ENCODE peak calls at places on chromosomes 5 and 9, in five cellular contexts. A is gastrocnemius medialis, S is HCT116, T is psoas muscle, N is PC-3. K is an unnamed sample. For H3K27me3, the result is how much of the 10 kb centered on the place peaks cover.

GRCh38 chr5:41795125-41795524 is 75.1 kb downstream of the OXCT1 start:
- ATAC-seq in A (no peak), S (no peak), T (no peak), N (no peak), K (no peak)

GRCh38 chr9:2086971-2087370 is 71.8 kb downstream of the SMARCA2 start:
- ATAC-seq in A (no peak), S (no peak), T (no peak), N (no peak), K (no peak)

GRCh38 chr9:92404437-92404836 is at the start of gene OGN:
- ATAC-seq in A (no peak), S (no peak), T (no peak), N (no peak), K (no peak)

GRCh38 chr5:179837076-179838011 is 16.6 kb downstream of the SQSTM1 start:
- ATAC-seq in A (no peak), S (no peak), T (no peak), N (peak), K (no peak)

GRCh38 chr5:6744841-6745705 is 31.8 kb downstream of the TENT4A start:
- ATAC-seq in A (no peak), S (peak), T (peak), N (no peak), K (no peak)

GRCh38 chr9:91421022-91421765 is 2.4 kb downstream of the NFIL3 start:
- ATAC-seq in A (no peak), S (no peak), T (peak), N (no peak), K (no peak)

GRCh38 chr5:85647349-85648127 is 970.2 kb upstream of the COX7C start:
- ATAC-seq in A (no peak), S (no peak), T (no peak), N (no peak), K (no peak)

GRCh38 chr5:149872351-149873040 is 72.1 kb downstream of the PDE6A start:
- ATAC-seq in A (no peak), S (no peak), T (no peak), N (no peak), K (no peak)

GRCh38 chr5:61744690-61745619 is 412.9 kb downstream of the ZSWIM6 start:
- ATAC-seq in A (no peak), S (peak), T (no peak), N (no peak), K (no peak)

GRCh38 chr5:119453045-119453383 is 717 bp downstream of the HSD17B4 start:
- ATAC-seq in A (peak), S (peak), T (peak), N (peak), K (peak)

GRCh38 chr9:89444212-89444611 is 53.7 kb downstream of the SEMA4D start:
- ATAC-seq in A (no peak), S (no peak), T (no peak), N (no peak), K (no peak)

GRCh38 chr5:149018909-149019443 is 43.9 kb downstream of the SH3TC2 start:
- ATAC-seq in A (no peak), S (no peak), T (no peak), N (no peak), K (no peak)

GRCh38 chr9:108410161-108410560 is 445.6 kb downstream of the ACTL7B start:
- ATAC-seq in A (no peak), S (no peak), T (no peak), N (no peak), K (no peak)

GRCh38 chr9:136728548-136729123 is 14.1 kb downstream of the LCN10 start:
- ATAC-seq in A (peak), S (peak), T (peak), N (peak), K (peak)

GRCh38 chr5:28344803-28345433 is 1306.5 kb upstream of the CDH9 start:
- ATAC-seq in A (no peak), S (no peak), T (no peak), N (peak), K (no peak)

GRCh38 chr5:7779019-7779662 is 71.8 kb downstream of the CFAP90 start:
- ATAC-seq in A (no peak), S (no peak), T (no peak), N (no peak), K (no peak)

GRCh38 chr5:165055476-165055875 is 1550.1 kb downstream of the MAT2B start:
- ATAC-seq in A (no peak), S (no peak), T (no peak), N (no peak), K (no peak)

GRCh38 chr5:38598994-38599611 is 42.7 kb upstream of the LIFR start:
- ATAC-seq in A (no peak), S (peak), T (no peak), N (peak), K (no peak)

GRCh38 chr5:60010328-60010727 is 116.8 kb upstream of the PDE4D start:
- ATAC-seq in A (no peak), S (no peak), T (no peak), N (no peak), K (no peak)

GRCh38 chr5:91642592-91642991 is 259.5 kb upstream of the ARRDC3 start:
- ATAC-seq in A (no peak), S (no peak), T (no peak), N (no peak), K (no peak)

GRCh38 chr5:62327138-62327537 is 21.1 kb downstream of the KIF2A start:
- ATAC-seq in A (no peak), S (no peak), T (no peak), N (no peak), K (no peak)

GRCh38 chr5:173944512-173944911 is 44.5 kb upstream of the C5orf47 start:
- ATAC-seq in A (peak), S (no peak), T (peak), N (peak), K (no peak)

GRCh38 chr9:137041134-137041533 is 4.8 kb downstream of the NPDC1 start:
- ATAC-seq in A (no peak), S (no peak), T (no peak), N (no peak), K (no peak)

GRCh38 chr9:128439273-128439672 is 16.5 kb upstream of the ODF2 start:
- ATAC-seq in A (no peak), S (no peak), T (no peak), N (no peak), K (no peak)

GRCh38 chr9:78358329-78359051 is 61.6 kb downstream of the PSAT1 start:
- ATAC-seq in A (no peak), S (no peak), T (no peak), N (no peak), K (no peak)

GRCh38 chr5:137808503-137809135 is 54.5 kb upstream of the HNRNPA0 start:
- ATAC-seq in A (no peak), S (no peak), T (no peak), N (no peak), K (no peak)

GRCh38 chr5:143119301-143119769 is 284.2 kb downstream of the NR3C1 start:
- ATAC-seq in A (no peak), S (no peak), T (no peak), N (no peak), K (no peak)

GRCh38 chr9:75087279-75087823 is 604 bp downstream of the NMRK1 start:
- ATAC-seq in A (peak), S (no peak), T (peak), N (peak), K (no peak)

GRCh38 chr9:1366300-1366699 is 316.1 kb downstream of the DMRT2 start:
- ATAC-seq in A (no peak), S (no peak), T (no peak), N (no peak), K (no peak)

GRCh38 chr9:36190388-36191289 is at the start of gene CLTA:
- ATAC-seq in A (peak), S (peak), T (peak), N (peak), K (peak)

GRCh38 chr5:51621156-51621555 is 237.9 kb downstream of the ISL1 start:
- ATAC-seq in A (no peak), S (no peak), T (no peak), N (peak), K (no peak)

GRCh38 chr9:10007356-10007755 is 605.4 kb downstream of the PTPRD start:
- ATAC-seq in A (no peak), S (no peak), T (no peak), N (no peak), K (no peak)

GRCh38 chr9:10009401-10009800 is 603.4 kb downstream of the PTPRD start:
- ATAC-seq in A (no peak), S (no peak), T (no peak), N (no peak), K (no peak)

GRCh38 chr9:10005206-10005605 is 607.6 kb downstream of the PTPRD start:
- ATAC-seq in A (no peak), S (no peak), T (no peak), N (no peak), K (no peak)

GRCh38 chr9:10003047-10003446 is 609.8 kb downstream of the PTPRD start:
- ATAC-seq in A (no peak), S (no peak), T (no peak), N (no peak), K (no peak)

GRCh38 chr9:10008101-10008799 is 604.6 kb downstream of the PTPRD start:
- ATAC-seq in A (no peak), S (no peak), T (no peak), N (no peak), K (no peak)
- H3K27ac ChIP-seq in A (no peak), S (no peak), T (no peak), N (no peak), K (no peak)

GRCh38 chr9:132486706-132487350 is 76.8 kb downstream of the CFAP77 start:
- ATAC-seq in A (no peak), S (no peak), T (no peak), N (no peak), K (no peak)
- H3K27me3 ChIP-seq in A (under half), S (under half), T (under half), N (under half), K (half or more)

GRCh38 chr5:151222769-151223446 is 984 bp downstream of the CCDC69 start:
- ATAC-seq in A (peak), S (peak), T (peak), N (peak), K (peak)

GRCh38 chr5:151225475-151225874 is 1.6 kb upstream of the CCDC69 start:
- ATAC-seq in A (no peak), S (no peak), T (no peak), N (no peak), K (no peak)

GRCh38 chr5:151224372-151224771 is 480 bp upstream of the CCDC69 start:
- ATAC-seq in A (no peak), S (no peak), T (no peak), N (no peak), K (no peak)

GRCh38 chr5:151223447-151224264 is at the start of gene CCDC69:
- ATAC-seq in A (peak), S (peak), T (peak), N (peak), K (peak)

DNA sequence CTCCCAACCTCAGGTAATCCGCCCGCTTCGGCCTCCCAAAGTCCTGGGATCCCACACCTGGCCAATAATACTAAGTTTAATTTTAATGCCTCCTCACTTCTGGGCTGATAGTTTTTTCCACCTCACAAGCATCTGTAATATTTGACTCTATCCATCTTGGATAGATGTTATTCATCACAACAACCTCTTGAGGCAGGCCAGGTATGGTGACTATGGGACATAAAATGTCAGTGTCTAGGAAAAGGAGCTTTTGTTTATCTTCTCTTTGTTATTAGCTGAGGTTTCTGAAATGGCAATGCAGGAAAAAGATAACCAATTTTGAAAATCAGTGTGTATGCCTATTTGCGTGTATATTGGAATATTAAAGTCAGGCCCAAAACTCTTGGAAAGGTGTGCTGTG is 1.2 kb upstream of the CCDC69 start:
- ATAC-seq in A (no peak), S (no peak), T (no peak), N (no peak), K (no peak)
- TF ChIP-seq CTCF in A (no peak), S (no peak), T (no peak), N (no peak), K (no peak)

DNA sequence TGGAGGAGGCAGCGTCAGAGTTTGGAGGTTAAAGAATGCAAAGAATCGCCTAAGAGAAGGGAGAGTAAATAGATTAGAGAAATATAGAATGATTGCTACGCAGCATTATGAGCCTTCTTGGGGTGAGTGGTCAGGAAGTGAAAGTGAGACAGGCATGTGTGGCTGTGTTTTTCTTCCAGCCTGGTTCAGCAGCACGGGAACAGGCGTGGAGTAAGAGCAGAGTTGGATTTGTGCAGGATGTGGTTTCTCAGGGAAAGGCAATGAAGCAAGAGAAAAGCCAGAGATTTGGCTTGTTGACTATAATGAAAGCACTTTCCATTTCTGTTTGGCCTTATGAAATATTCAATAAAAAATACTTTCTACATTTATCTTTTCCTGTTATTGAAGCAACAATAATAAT is 34.3 kb upstream of the FRMD3 start:
- ATAC-seq in A (peak), S (no peak), T (no peak), N (no peak), K (no peak)
- H3K27ac ChIP-seq in A (no peak), S (no peak), T (no peak), N (no peak), K (no peak)

GRCh38 chr5:16937023-16937379 is 913 bp upstream of the MYO10 start:
- ATAC-seq in A (no peak), S (peak), T (no peak), N (no peak), K (no peak)
- H3K27me3 ChIP-seq in A (under half), S (under half), T (under half), N (under half), K (half or more)

GRCh38 chr5:88681402-88681801 is 201.6 kb downstream of the MEF2C start:
- ATAC-seq in A (no peak), S (no peak), T (no peak), N (no peak), K (no peak)

GRCh38 chr5:88677943-88678779 is 204.8 kb downstream of the MEF2C start:
- ATAC-seq in A (no peak), S (no peak), T (no peak), N (no peak), K (no peak)

GRCh38 chr5:88678780-88679491 is 204.0 kb downstream of the MEF2C start:
- ATAC-seq in A (no peak), S (no peak), T (no peak), N (no peak), K (no peak)

GRCh38 chr5:88679638-88680037 is 203.3 kb downstream of the MEF2C start:
- ATAC-seq in A (no peak), S (no peak), T (no peak), N (no peak), K (no peak)

DNA sequence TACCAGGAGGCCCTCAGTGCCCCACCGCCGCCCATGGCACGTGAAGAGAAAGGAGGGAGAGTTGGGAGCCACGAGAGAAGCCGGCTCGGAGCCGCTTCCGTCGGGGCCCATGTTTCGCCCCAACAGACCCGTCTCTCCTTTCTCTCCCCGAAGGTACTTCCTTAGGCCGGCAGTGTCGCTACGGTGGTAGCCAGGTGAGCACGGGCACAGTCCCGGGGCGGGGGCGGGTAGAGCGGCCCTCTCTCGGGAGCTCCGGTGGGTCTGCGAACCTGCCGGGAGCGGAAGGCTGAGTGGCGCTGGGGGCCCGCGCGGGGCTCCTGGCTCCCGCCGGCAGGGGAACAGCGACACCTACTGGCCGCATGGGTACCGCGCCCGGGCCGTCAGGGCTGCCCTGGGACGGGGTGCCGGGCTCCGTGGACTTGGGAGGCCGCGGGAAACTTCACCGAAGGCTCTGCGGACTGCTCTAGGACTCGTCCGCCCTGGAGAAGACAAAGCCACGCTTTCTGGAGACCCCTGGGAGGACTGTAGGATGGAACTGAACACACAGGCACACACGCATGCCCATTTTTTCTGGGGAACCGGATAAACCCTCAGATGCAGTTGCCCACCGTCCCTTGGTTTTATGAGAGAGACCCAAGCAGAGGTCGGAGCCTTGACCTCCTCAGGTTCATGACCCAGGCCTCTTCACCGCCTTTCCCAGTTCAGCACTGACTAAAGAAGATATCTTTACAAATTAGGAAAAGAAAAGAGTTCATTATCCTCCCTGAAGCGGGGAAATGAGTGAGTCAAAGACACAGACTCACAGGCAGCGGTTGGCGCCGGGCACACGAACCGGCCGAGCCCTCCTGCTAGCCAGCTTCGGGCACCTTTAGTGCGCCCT is 202.5 kb downstream of the MEF2C start:
- ATAC-seq in A (peak), S (peak), T (peak), N (peak), K (peak)
- TF ChIP-seq CTCF in A (peak), S (peak), T (peak), N (peak), K (peak)

GRCh38 chr5:96530901-96531300 is 97.9 kb upstream of the PCSK1 start:
- ATAC-seq in A (no peak), S (no peak), T (no peak), N (no peak), K (no peak)

GRCh38 chr5:96529559-96529958 is 96.5 kb upstream of the PCSK1 start:
- ATAC-seq in A (no peak), S (no peak), T (no peak), N (no peak), K (no peak)

GRCh38 chr5:96527826-96528225 is 94.8 kb upstream of the PCSK1 start:
- ATAC-seq in A (no peak), S (no peak), T (no peak), N (no peak), K (no peak)

GRCh38 chr5:96528816-96529474 is 95.9 kb upstream of the PCSK1 start:
- ATAC-seq in A (no peak), S (no peak), T (no peak), N (peak), K (no peak)

DNA sequence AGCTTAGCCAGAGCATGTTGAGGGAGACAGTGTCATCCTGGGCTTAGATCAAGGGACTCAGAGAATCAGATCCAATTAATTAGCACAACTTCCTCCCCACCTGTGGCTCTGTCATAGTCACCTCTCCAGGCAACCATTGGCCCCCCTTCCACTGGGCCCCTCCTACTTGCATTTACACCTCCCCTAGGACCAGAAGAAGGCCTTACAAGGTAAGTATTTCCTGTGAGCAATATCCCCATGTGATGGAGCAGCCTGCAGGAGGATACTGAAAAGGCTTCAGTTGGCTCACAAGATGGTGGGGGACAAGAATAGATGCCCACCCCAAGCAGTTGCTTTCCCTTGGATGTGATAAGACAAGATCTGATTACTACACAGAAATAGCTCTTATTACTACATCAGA is 95.2 kb upstream of the PCSK1 start:
- ATAC-seq in A (no peak), S (no peak), T (no peak), N (no peak), K (no peak)
- H3K27ac ChIP-seq in A (no peak), S (no peak), T (no peak), N (no peak), K (no peak)